ENCODE peak calls at places on chromosomes 12 and 14, in seven cellular contexts. T is kidney epithelial cell; E is LoVo; I is tibial nerve; S is stromal cell of bone marrow; L is stimulated activated CD8-positive, alpha-beta memory T cell treated with anti-CD3 and anti-CD28 coated beads, Interleukin-4, amount 100 ng/mL, for 1 hour; C is cardiac fibroblast. W is an unnamed sample.

GRCh38 chr12:113050808-113051207 is 5.7 kb upstream of the DTX1 start:
- DNase-seq in T (no peak), E (no peak), I (no peak), S (no peak), L (no peak), C (no peak), W (no peak)

GRCh38 chr14:29749327-29749726 is 178.3 kb downstream of the PRKD1 start:
- DNase-seq in T (peak), E (no peak), I (no peak), S (peak), L (no peak), C (peak), W (peak)

GRCh38 chr12:94094700-94095099 is 53.7 kb upstream of the PLXNC1 start:
- DNase-seq in T (no peak), E (no peak), I (no peak), S (no peak), L (no peak), C (no peak), W (no peak)

GRCh38 chr12:98743362-98743953 is 98.4 kb downstream of the APAF1 start:
- DNase-seq in T (no peak), E (peak), I (no peak), S (no peak), L (no peak), C (peak), W (no peak)

GRCh38 chr12:3302406-3303041 is 188.5 kb upstream of the PRMT8 start:
- DNase-seq in T (no peak), E (no peak), I (no peak), S (no peak), L (no peak), C (no peak), W (no peak)

GRCh38 chr12:109590566-109590965 is 17.0 kb downstream of the MVK start:
- DNase-seq in T (no peak), E (no peak), I (no peak), S (no peak), L (no peak), C (no peak), W (no peak)

GRCh38 chr12:121787063-121787774 is 6.3 kb downstream of the RHOF start:
- DNase-seq in T (no peak), E (no peak), I (no peak), S (no peak), L (no peak), C (no peak), W (no peak)

GRCh38 chr12:16670456-16671050 is 64.6 kb upstream of the LMO3 start:
- DNase-seq in T (no peak), E (no peak), I (no peak), S (no peak), L (no peak), C (peak), W (no peak)

GRCh38 chr12:2054091-2055018 is 1.6 kb downstream of the CACNA1C start:
- DNase-seq in T (no peak), E (no peak), I (no peak), S (no peak), L (no peak), C (no peak), W (no peak)

GRCh38 chr12:24896171-24896570 is 52.7 kb downstream of the BCAT1 start:
- DNase-seq in T (no peak), E (no peak), I (no peak), S (no peak), L (no peak), C (no peak), W (no peak)

GRCh38 chr14:54348923-54349615 is 47.7 kb upstream of the CDKN3 start:
- DNase-seq in T (no peak), E (no peak), I (no peak), S (no peak), L (no peak), C (peak), W (peak)

GRCh38 chr14:72545411-72546311 is 348.2 kb downstream of the DPF3 start:
- DNase-seq in T (no peak), E (no peak), I (no peak), S (no peak), L (no peak), C (no peak), W (peak)

GRCh38 chr12:105382771-105383632 is 52.5 kb downstream of the C12orf75 start:
- DNase-seq in T (peak), E (peak), I (peak), S (peak), L (no peak), C (peak), W (peak)

GRCh38 chr14:20661197-20661596 is 19.7 kb upstream of the OR6S1 start:
- DNase-seq in T (no peak), E (no peak), I (no peak), S (no peak), L (no peak), C (no peak), W (no peak)

GRCh38 chr12:47986832-47987231 is 17.4 kb downstream of the COL2A1 start:
- DNase-seq in T (no peak), E (no peak), I (no peak), S (no peak), L (no peak), C (no peak), W (no peak)

GRCh38 chr14:79721399-79722084 is 489.8 kb downstream of the DIO2 start:
- DNase-seq in T (no peak), E (no peak), I (no peak), S (no peak), L (no peak), C (no peak), W (no peak)

GRCh38 chr12:116524964-116525379 is 34.2 kb upstream of the MAP1LC3B2 start:
- DNase-seq in T (no peak), E (peak), I (no peak), S (no peak), L (no peak), C (peak), W (no peak)

GRCh38 chr14:74308695-74309094 is 6.0 kb upstream of the ABCD4 start:
- DNase-seq in T (no peak), E (no peak), I (no peak), S (no peak), L (no peak), C (no peak), W (no peak)

GRCh38 chr14:93731753-93732152 is 56.5 kb downstream of the PRIMA1 start:
- DNase-seq in T (no peak), E (no peak), I (no peak), S (no peak), L (no peak), C (no peak), W (no peak)

GRCh38 chr12:60849723-60850122 is 1253.9 kb downstream of the SLC16A7 start:
- DNase-seq in T (no peak), E (no peak), I (no peak), S (no peak), L (no peak), C (no peak), W (no peak)

GRCh38 chr14:75542585-75543091 is 20.4 kb downstream of the BATF start:
- DNase-seq in T (no peak), E (no peak), I (peak), S (no peak), L (peak), C (peak), W (peak)

GRCh38 chr14:79820866-79821535 is 390.3 kb downstream of the DIO2 start:
- DNase-seq in T (no peak), E (no peak), I (no peak), S (no peak), L (no peak), C (no peak), W (peak)

GRCh38 chr12:121580959-121581680 is at the start of gene KDM2B:
- DNase-seq in T (no peak), E (no peak), I (peak), S (peak), L (no peak), C (peak), W (peak)

GRCh38 chr14:35878272-35879140 is 52.4 kb downstream of the BRMS1L start:
- DNase-seq in T (peak), E (peak), I (peak), S (peak), L (no peak), C (peak), W (peak)

GRCh38 chr12:93223440-93224426 is 154.0 kb upstream of the NUDT4 start:
- DNase-seq in T (no peak), E (peak), I (peak), S (peak), L (no peak), C (peak), W (peak)

GRCh38 chr12:124309744-124310143 is 14.9 kb downstream of the RFLNA start:
- DNase-seq in T (no peak), E (no peak), I (no peak), S (no peak), L (no peak), C (no peak), W (no peak)

GRCh38 chr14:101132051-101132541 is 228.6 kb upstream of the RTL1 start:
- DNase-seq in T (no peak), E (no peak), I (peak), S (no peak), L (no peak), C (no peak), W (no peak)

GRCh38 chr14:74538411-74539391 is 45.1 kb downstream of the ISCA2 start:
- DNase-seq in T (no peak), E (no peak), I (no peak), S (no peak), L (no peak), C (no peak), W (no peak)

GRCh38 chr12:100128509-100128908 is 14.2 kb downstream of the BLTP3B start:
- DNase-seq in T (no peak), E (no peak), I (peak), S (peak), L (no peak), C (peak), W (peak)

GRCh38 chr14:58288106-58288792 is 10.1 kb upstream of the ARID4A start:
- DNase-seq in T (no peak), E (no peak), I (no peak), S (no peak), L (no peak), C (no peak), W (no peak)

GRCh38 chr14:91898256-91898843 is 31.0 kb upstream of the TC2N start:
- DNase-seq in T (no peak), E (no peak), I (no peak), S (no peak), L (no peak), C (peak), W (no peak)

GRCh38 chr12:91111366-91112321 is at the start of gene LUM:
- DNase-seq in T (no peak), E (no peak), I (peak), S (peak), L (no peak), C (peak), W (peak)

GRCh38 chr12:31386364-31386777 is 60.4 kb upstream of the SINHCAF start:
- DNase-seq in T (no peak), E (no peak), I (no peak), S (no peak), L (no peak), C (no peak), W (no peak)

GRCh38 chr12:94841171-94841570 is 162.3 kb downstream of the NDUFA12 start:
- DNase-seq in T (no peak), E (no peak), I (no peak), S (no peak), L (no peak), C (no peak), W (peak)

GRCh38 chr14:80944861-80945617 is 3.5 kb upstream of the CEP128 start:
- DNase-seq in T (no peak), E (no peak), I (no peak), S (no peak), L (no peak), C (no peak), W (no peak)

GRCh38 chr14:94382684-94383663 is 5.4 kb downstream of the SERPINA1 start:
- DNase-seq in T (no peak), E (no peak), I (no peak), S (no peak), L (no peak), C (no peak), W (no peak)

GRCh38 chr12:107320031-107320928 is 226.9 kb upstream of the CRY1 start:
- DNase-seq in T (no peak), E (no peak), I (no peak), S (no peak), L (peak), C (peak), W (peak)